ENCODE peak calls at places on chromosomes 13 and 19, in six cellular contexts. G is stimulated activated CD4-positive, alpha-beta T cell treated with anti-CD3 and anti-CD28 coated beads, TNF-alpha, amount 100 ng/mL, for 1 hour; Q is left ventricle myocardium inferior; Z is uterus; I is H54; X is fibroblast of pulmonary artery. S is an unnamed sample.

GRCh38 chr19:13972368-13973155 is 20.3 kb downstream of the DCAF15 start:
- DNase-seq in G (no peak), Q (no peak), Z (no peak), I (no peak), X (no peak), S (no peak)

GRCh38 chr13:49643003-49643651 is 14.8 kb downstream of the ARL11 start:
- DNase-seq in G (no peak), Q (no peak), Z (no peak), I (no peak), X (no peak), S (no peak)

GRCh38 chr19:11405846-11406643 is 13.1 kb downstream of the RGL3 start:
- DNase-seq in G (no peak), Q (no peak), Z (no peak), I (no peak), X (peak; percentile 56), S (peak; percentile 88)

GRCh38 chr19:10074153-10074552 is 12.0 kb upstream of the SHFL start:
- DNase-seq in G (no peak), Q (no peak), Z (no peak), I (no peak), X (peak; percentile 46), S (no peak)

GRCh38 chr13:33259296-33259695 is 26.3 kb downstream of the STARD13 start:
- DNase-seq in G (no peak), Q (no peak), Z (no peak), I (no peak), X (no peak), S (no peak)

GRCh38 chr19:6712692-6713670 is 7.5 kb downstream of the C3 start:
- DNase-seq in G (no peak), Q (no peak), Z (no peak), I (no peak), X (no peak), S (no peak)

GRCh38 chr13:40490086-40490723 is 176.2 kb downstream of the FOXO1 start:
- DNase-seq in G (no peak), Q (no peak), Z (no peak), I (no peak), X (no peak), S (no peak)

GRCh38 chr13:49604570-49604969 is 19.2 kb upstream of the RCBTB1 start:
- DNase-seq in G (no peak), Q (no peak), Z (no peak), I (no peak), X (no peak), S (no peak)

GRCh38 chr13:34064456-34065205 is 246.7 kb downstream of the RFC3 start:
- DNase-seq in G (no peak), Q (no peak), Z (no peak), I (no peak), X (peak; percentile 39), S (no peak)

GRCh38 chr19:13951799-13952153 is 533 bp upstream of the DCAF15 start:
- DNase-seq in G (no peak), Q (no peak), Z (no peak), I (no peak), X (no peak), S (no peak)

GRCh38 chr19:679418-680286 is 3.5 kb downstream of the FSTL3 start:
- DNase-seq in G (no peak), Q (peak; percentile 71), Z (peak; percentile 81), I (peak; percentile 78), X (peak; percentile 88), S (peak; percentile 79)

GRCh38 chr13:51590231-51590630 is 6.0 kb downstream of the WDFY2 start:
- DNase-seq in G (no peak), Q (no peak), Z (no peak), I (no peak), X (no peak), S (no peak)

GRCh38 chr19:8413593-8413923 is 453 bp downstream of the MARCHF2 start:
- DNase-seq in G (no peak), Q (no peak), Z (no peak), I (no peak), X (no peak), S (no peak)

GRCh38 chr13:46516624-46517318 is 36.2 kb upstream of the LRCH1 start:
- DNase-seq in G (no peak), Q (no peak), Z (no peak), I (no peak), X (no peak), S (no peak)

GRCh38 chr13:30679483-30680330 is 55.6 kb upstream of the ALOX5AP start:
- DNase-seq in G (no peak), Q (no peak), Z (no peak), I (no peak), X (peak; percentile 58), S (peak; percentile 77)

GRCh38 chr13:72151241-72151640 is 284.2 kb upstream of the DACH1 start:
- DNase-seq in G (no peak), Q (no peak), Z (no peak), I (peak; percentile 2), X (peak; percentile 66), S (no peak)

GRCh38 chr13:111153977-111154332 is 38.8 kb downstream of the ARHGEF7 start:
- DNase-seq in G (no peak), Q (peak; percentile 49), Z (no peak), I (no peak), X (no peak), S (no peak)

GRCh38 chr19:39516270-39516669 is 1.3 kb downstream of the SELENOV start:
- DNase-seq in G (no peak), Q (no peak), Z (no peak), I (no peak), X (no peak), S (no peak)

GRCh38 chr19:49554701-49555181 is 25.6 kb downstream of the NOSIP start:
- DNase-seq in G (no peak), Q (no peak), Z (no peak), I (no peak), X (no peak), S (no peak)

GRCh38 chr19:13260883-13261653 is 110.9 kb downstream of the IER2 start:
- DNase-seq in G (no peak), Q (no peak), Z (no peak), I (peak; percentile 84), X (peak; percentile 68), S (no peak)

GRCh38 chr13:88071371-88071770 is 400.2 kb downstream of the SLITRK5 start:
- DNase-seq in G (no peak), Q (no peak), Z (no peak), I (no peak), X (no peak), S (no peak)

GRCh38 chr19:1354496-1355257 is 29.0 kb upstream of the NDUFS7 start:
- DNase-seq in G (peak; percentile 75), Q (peak; percentile 92), Z (peak; percentile 90), I (peak; percentile 98), X (peak; percentile 86), S (peak; percentile 96)

GRCh38 chr19:21439372-21439771 is 42.4 kb downstream of the ZNF493 start:
- DNase-seq in G (no peak), Q (no peak), Z (no peak), I (no peak), X (no peak), S (no peak)

GRCh38 chr19:55641376-55642152 is 762 bp downstream of the ZNF580 start:
- DNase-seq in G (no peak), Q (no peak), Z (no peak), I (peak; percentile 95), X (peak; percentile 36), S (no peak)